ENCODE peak calls at places on chromosomes 7 and 10, in five cellular contexts. Y is neural progenitor cell, F is GM12878, G is astrocyte, J is hepatocyte. R is an unnamed sample.

GRCh38 chr10:14185501-14186045 is 145.2 kb downstream of the FRMD4A start:
- DNase-seq in G (peak; percentile 96), J (no peak), F (peak; percentile 86), Y (peak; percentile 78), R (peak; percentile 81)

GRCh38 chr10:1047937-1048336 is 982 bp downstream of the IDI1 start:
- DNase-seq in Y (peak; percentile 62), F (no peak), J (no peak), G (no peak), R (no peak)

GRCh38 chr10:1171182-1171581 is 115.0 kb downstream of the WDR37 start:
- DNase-seq in G (no peak), F (no peak), J (no peak), Y (no peak), R (no peak)

GRCh38 chr10:5219262-5219661 is 22.6 kb downstream of the AKR1C4 start:
- DNase-seq in J (no peak), Y (no peak), F (no peak), G (no peak), R (no peak)

GRCh38 chr7:154720016-154720415 is 282.9 kb downstream of the PAXIP1 start:
- DNase-seq in Y (no peak), F (no peak), G (no peak), J (no peak), R (no peak)

GRCh38 chr7:31443457-31443856 is 70.4 kb upstream of the ITPRID1 start:
- DNase-seq in Y (peak; percentile 80), G (peak; percentile 25), J (peak; percentile 73), F (peak; percentile 21), R (peak; percentile 55)

GRCh38 chr7:2260820-2261219 is 18.8 kb downstream of the NUDT1 start:
- DNase-seq in Y (no peak), F (no peak), J (no peak), G (no peak), R (no peak)

GRCh38 chr7:149685455-149685854 is 87.9 kb downstream of the ZNF467 start:
- DNase-seq in J (no peak), G (no peak), F (no peak), Y (no peak), R (no peak)

GRCh38 chr7:106021211-106022067 is 58.4 kb downstream of the CDHR3 start:
- DNase-seq in G (no peak), J (no peak), F (no peak), Y (no peak), R (peak; percentile 57)

GRCh38 chr10:62732841-62733653 is 71.5 kb upstream of the ADO start:
- DNase-seq in G (peak; percentile 96), J (no peak), Y (no peak), F (peak; percentile 94), R (peak; percentile 96)

GRCh38 chr7:39926111-39926510 is 23.9 kb upstream of the CDK13 start:
- DNase-seq in J (no peak), G (no peak), Y (no peak), F (no peak), R (no peak)

GRCh38 chr7:96495751-96496216 is 173.9 kb upstream of the SLC25A13 start:
- DNase-seq in G (no peak), J (no peak), Y (no peak), F (peak; percentile 3), R (no peak)

GRCh38 chr7:45171946-45172345 is 14.4 kb downstream of the RAMP3 start:
- DNase-seq in Y (no peak), F (no peak), G (no peak), J (no peak), R (no peak)

GRCh38 chr10:49311562-49312236 is 12.7 kb downstream of the C10orf71 start:
- DNase-seq in J (no peak), G (no peak), Y (no peak), F (no peak), R (no peak)

GRCh38 chr7:44132039-44132438 is 8.7 kb upstream of the POLD2 start:
- DNase-seq in G (no peak), J (no peak), Y (no peak), F (no peak), R (no peak)

GRCh38 chr10:50554381-50554994 is 69.3 kb downstream of the SGMS1 start:
- DNase-seq in J (no peak), G (no peak), Y (peak; percentile 28), F (no peak), R (no peak)

GRCh38 chr7:120370954-120371353 is 98.0 kb downstream of the KCND2 start:
- DNase-seq in Y (no peak), J (peak; percentile 4), G (no peak), F (no peak), R (no peak)

GRCh38 chr10:88870101-88870500 is 9.9 kb upstream of the STAMBPL1 start:
- DNase-seq in G (no peak), Y (no peak), J (no peak), F (no peak), R (no peak)

GRCh38 chr10:75683158-75683557 is 251.7 kb downstream of the LRMDA start:
- DNase-seq in J (no peak), G (no peak), Y (no peak), F (no peak), R (peak; percentile 51)

GRCh38 chr7:141290951-141291350 is 217.1 kb downstream of the TMEM178B start:
- DNase-seq in G (no peak), F (no peak), Y (no peak), J (no peak), R (no peak)

GRCh38 chr7:115274-115911 is 77.0 kb upstream of the FAM20C start:
- DNase-seq in J (peak; percentile 9), Y (no peak), G (no peak), F (no peak), R (no peak)

GRCh38 chr7:23333671-23334246 is 34.6 kb downstream of the MALSU1 start:
- DNase-seq in F (no peak), J (peak; percentile 27), Y (no peak), G (peak; percentile 95), R (peak; percentile 96)

GRCh38 chr10:45420453-45421192 is 46.6 kb downstream of the ALOX5 start:
- DNase-seq in F (peak; percentile 90), G (peak; percentile 51), J (no peak), Y (no peak), R (peak; percentile 62)

GRCh38 chr7:101077303-101078086 is 7.8 kb upstream of the TRIM56 start:
- DNase-seq in F (peak; percentile 49), J (peak; percentile 91), Y (peak; percentile 88), G (peak; percentile 66), R (peak; percentile 62)

GRCh38 chr7:44980393-44981034 is 1.7 kb upstream of the MYO1G start:
- DNase-seq in J (no peak), Y (no peak), F (peak; percentile 97), G (peak; percentile 77), R (peak; percentile 81)

GRCh38 chr7:35241431-35241830 is 12.5 kb downstream of the TBX20 start:
- DNase-seq in F (no peak), J (no peak), G (no peak), Y (no peak), R (no peak)

GRCh38 chr10:113585949-113586348 is 33.1 kb downstream of the HABP2 start:
- DNase-seq in F (no peak), G (no peak), Y (no peak), J (no peak), R (no peak)

GRCh38 chr7:28862876-28863275 is 95.3 kb downstream of the TRIL start:
- DNase-seq in J (no peak), F (no peak), G (peak; percentile 55), Y (no peak), R (peak; percentile 8)

GRCh38 chr10:128274938-128275337 is 148.7 kb upstream of the MKI67 start:
- DNase-seq in J (peak; percentile 23), G (no peak), F (no peak), Y (no peak), R (no peak)

GRCh38 chr7:111433426-111433825 is 128.9 kb downstream of the IMMP2L start:
- DNase-seq in G (no peak), F (no peak), Y (no peak), J (no peak), R (no peak)

GRCh38 chr7:69825031-69825681 is 226.9 kb downstream of the AUTS2 start:
- DNase-seq in J (no peak), G (no peak), Y (no peak), F (no peak), R (no peak)

GRCh38 chr7:34991938-34992840 is 45.1 kb downstream of the DPY19L1 start:
- DNase-seq in Y (no peak), J (no peak), F (peak; percentile 23), G (peak; percentile 55), R (peak; percentile 67)

GRCh38 chr10:58952747-58953466 is 223.5 kb upstream of the PHYHIPL start:
- DNase-seq in J (peak; percentile 67), G (peak; percentile 25), F (peak; percentile 19), Y (peak; percentile 64), R (peak; percentile 39)

GRCh38 chr7:4265056-4265455 is 417.0 kb upstream of the FOXK1 start:
- DNase-seq in G (no peak), J (no peak), F (no peak), Y (no peak), R (no peak)
- H2AFZ ChIP-seq in G (no peak overlapping the region), J (no peak overlapping the region), F (no peak overlapping the region), Y (no peak overlapping the region), R (no peak overlapping the region)

GRCh38 chr10:60262647-60263126 is 127.0 kb downstream of the ANK3 start:
- DNase-seq in Y (no peak), F (no peak), G (no peak), J (no peak), R (no peak)
- TF ChIP-seq EZH2 in Y (no peak), F (no peak), G (no peak), J (no peak), R (no peak)

DNA sequence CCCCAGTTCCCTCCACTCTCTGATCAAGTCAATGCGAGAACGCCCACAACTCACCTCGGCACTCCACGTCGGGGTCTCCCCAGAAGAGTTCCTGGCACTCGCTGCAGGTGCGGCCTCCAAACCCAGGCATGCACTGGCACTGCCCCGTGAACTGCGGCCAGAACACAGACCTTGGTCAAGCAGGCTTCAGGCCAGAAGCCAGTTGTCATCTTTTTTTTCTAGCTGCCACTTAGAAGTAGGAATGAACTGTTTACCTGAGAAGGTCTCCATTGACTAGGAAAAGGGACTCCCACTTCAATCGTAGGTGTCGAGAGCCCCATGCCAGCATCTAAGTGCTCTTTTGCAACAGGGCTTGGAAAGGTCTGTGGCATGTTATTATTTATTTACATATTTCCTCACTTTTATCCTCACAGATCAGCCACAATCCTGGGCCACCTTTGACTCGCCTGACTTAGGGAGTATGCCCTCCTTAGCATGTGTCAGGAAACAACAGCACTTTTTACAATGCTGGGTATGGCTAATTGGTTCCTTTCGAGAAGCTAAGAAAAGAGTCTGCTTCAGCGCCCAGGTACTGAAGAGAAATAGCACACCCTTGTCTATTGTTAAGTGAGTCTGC is 51.7 kb downstream of the LAMB1 start:
- DNase-seq in J (no peak), F (no peak), Y (no peak), G (no peak), R (no peak)
- H3K36me3 ChIP-seq in J (no peaks in the 10 kb centered on the region), F (no peaks in the 10 kb centered on the region), Y (peaks cover 6% of the 10 kb centered on the region), G (peaks cover 63% of the 10 kb centered on the region), R (peaks cover 41% of the 10 kb centered on the region)

DNA sequence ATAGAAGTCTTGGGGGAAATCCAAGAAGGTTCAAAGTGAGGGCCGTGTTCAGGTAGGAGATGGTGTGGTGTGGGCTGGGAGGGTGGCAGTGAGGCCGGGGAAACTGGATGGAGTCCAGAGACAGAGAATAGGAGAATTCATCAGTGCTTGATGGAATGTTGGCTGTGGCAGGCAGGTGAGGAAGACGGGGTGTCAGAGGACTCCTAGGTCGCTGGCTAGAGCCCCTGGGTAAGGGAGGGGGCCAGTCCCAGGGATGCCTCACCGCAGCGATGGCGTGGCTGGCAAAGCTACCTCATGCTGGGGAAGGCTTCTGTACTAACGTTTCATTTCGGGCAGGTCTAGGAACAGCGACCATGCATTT is 373.0 kb downstream of the RPS24 start:
- DNase-seq in J (no peak), G (no peak), F (no peak), Y (no peak), R (no peak)
- H2AFZ ChIP-seq in J (no peak overlapping the region), G (peak overlapping the region; percentile 88), F (no peak overlapping the region), Y (peak overlapping the region; percentile 85), R (no peak overlapping the region)